ENCODE peak calls at places on chromosome 5, in seven cellular contexts. One of them, this sample, is unnamed.

GRCh38 chr5:40477856-40478546 is 201.7 kb upstream of the PTGER4 start:
- DNase-seq in SK-N-SH: no peak
- DNase-seq in H1: no peak
- DNase-seq in GM12878: no peak
- DNase-seq in HepG2: no peak
- DNase-seq in K562: no peak
- DNase-seq in GM12892: no peak
- DNase-seq in this sample: no peak

GRCh38 chr5:74556631-74557595 is 83.6 kb downstream of the ENC1 start:
- DNase-seq in SK-N-SH: peak
- DNase-seq in HepG2: no peak
- DNase-seq in K562: no peak
- DNase-seq in GM12892: no peak
- DNase-seq in H1: no peak
- DNase-seq in GM12878: no peak
- DNase-seq in this sample: no peak

GRCh38 chr5:122327110-122327509 is 15.1 kb downstream of the SNCAIP start:
- DNase-seq in HepG2: no peak
- DNase-seq in GM12892: no peak
- DNase-seq in K562: no peak
- DNase-seq in SK-N-SH: no peak
- DNase-seq in GM12878: no peak
- DNase-seq in H1: no peak
- DNase-seq in this sample: no peak

GRCh38 chr5:170554566-170555267 is 50.9 kb downstream of the KCNIP1 start:
- DNase-seq in H1: no peak
- DNase-seq in SK-N-SH: peak
- DNase-seq in K562: no peak
- DNase-seq in HepG2: no peak
- DNase-seq in GM12892: no peak
- DNase-seq in GM12878: no peak
- DNase-seq in this sample: no peak

GRCh38 chr5:36777105-36777757 is 99.3 kb upstream of the NIPBL start:
- DNase-seq in H1: no peak
- DNase-seq in SK-N-SH: peak
- DNase-seq in GM12878: no peak
- DNase-seq in GM12892: no peak
- DNase-seq in HepG2: peak
- DNase-seq in K562: peak
- DNase-seq in this sample: no peak

GRCh38 chr5:132561601-132562000 is 4.8 kb downstream of the RAD50 start:
- DNase-seq in H1: no peak
- DNase-seq in GM12878: no peak
- DNase-seq in SK-N-SH: no peak
- DNase-seq in GM12892: no peak
- DNase-seq in HepG2: no peak
- DNase-seq in K562: no peak
- DNase-seq in this sample: no peak

GRCh38 chr5:177402271-177403043 is 2.0 kb upstream of the PFN3 start:
- DNase-seq in K562: no peak
- DNase-seq in H1: peak
- DNase-seq in GM12892: peak
- DNase-seq in GM12878: no peak
- DNase-seq in HepG2: no peak
- DNase-seq in SK-N-SH: peak
- DNase-seq in this sample: peak

GRCh38 chr5:116754556-116754955 is 179.9 kb upstream of the SEMA6A start:
- DNase-seq in GM12878: no peak
- DNase-seq in K562: no peak
- DNase-seq in H1: no peak
- DNase-seq in HepG2: no peak
- DNase-seq in GM12892: no peak
- DNase-seq in SK-N-SH: no peak
- DNase-seq in this sample: no peak

GRCh38 chr5:107485184-107485583 is 185.6 kb downstream of the EFNA5 start:
- DNase-seq in GM12892: no peak
- DNase-seq in HepG2: no peak
- DNase-seq in SK-N-SH: no peak
- DNase-seq in K562: no peak
- DNase-seq in GM12878: peak
- DNase-seq in H1: no peak
- DNase-seq in this sample: no peak

GRCh38 chr5:179294131-179294780 is 51.0 kb downstream of the ADAMTS2 start:
- DNase-seq in GM12892: no peak
- DNase-seq in HepG2: no peak
- DNase-seq in K562: no peak
- DNase-seq in SK-N-SH: no peak
- DNase-seq in H1: no peak
- DNase-seq in GM12878: no peak
- DNase-seq in this sample: no peak

GRCh38 chr5:137236266-137236665 is 262.9 kb downstream of the SPOCK1 start:
- DNase-seq in HepG2: no peak
- DNase-seq in GM12892: no peak
- DNase-seq in SK-N-SH: no peak
- DNase-seq in H1: no peak
- DNase-seq in K562: no peak
- DNase-seq in GM12878: no peak
- DNase-seq in this sample: no peak

GRCh38 chr5:145203193-145203592 is 631.9 kb downstream of the PRELID2 start:
- DNase-seq in GM12892: no peak
- DNase-seq in HepG2: no peak
- DNase-seq in H1: no peak
- DNase-seq in SK-N-SH: no peak
- DNase-seq in GM12878: no peak
- DNase-seq in K562: no peak
- DNase-seq in this sample: no peak

GRCh38 chr5:175321927-175322532 is 122.0 kb downstream of the DRD1 start:
- DNase-seq in H1: peak
- DNase-seq in GM12878: no peak
- DNase-seq in SK-N-SH: no peak
- DNase-seq in K562: peak
- DNase-seq in GM12892: no peak
- DNase-seq in HepG2: peak
- DNase-seq in this sample: no peak

GRCh38 chr5:125835293-125836172 is 587.7 kb upstream of the GRAMD2B start:
- DNase-seq in GM12892: no peak
- DNase-seq in K562: no peak
- DNase-seq in SK-N-SH: peak
- DNase-seq in GM12878: no peak
- DNase-seq in HepG2: peak
- DNase-seq in H1: peak
- DNase-seq in this sample: no peak

GRCh38 chr5:123422433-123423277 is 548 bp downstream of the CEP120 start:
- DNase-seq in H1: no peak
- DNase-seq in HepG2: peak
- DNase-seq in GM12892: no peak
- DNase-seq in SK-N-SH: no peak
- DNase-seq in K562: peak
- DNase-seq in GM12878: no peak
- DNase-seq in this sample: peak

GRCh38 chr5:42811591-42812392 is at the start of gene SELENOP:
- DNase-seq in K562: peak
- DNase-seq in HepG2: peak
- DNase-seq in GM12878: peak
- DNase-seq in H1: no peak
- DNase-seq in GM12892: no peak
- DNase-seq in SK-N-SH: no peak
- DNase-seq in this sample: no peak

GRCh38 chr5:97098864-97099454 is 43.5 kb downstream of the LIX1 start:
- DNase-seq in SK-N-SH: no peak
- DNase-seq in GM12892: no peak
- DNase-seq in K562: no peak
- DNase-seq in HepG2: no peak
- DNase-seq in H1: no peak
- DNase-seq in GM12878: no peak
- DNase-seq in this sample: no peak

GRCh38 chr5:33937017-33937699 is 972 bp downstream of the RXFP3 start:
- DNase-seq in GM12892: no peak
- DNase-seq in SK-N-SH: peak
- DNase-seq in K562: no peak
- DNase-seq in H1: no peak
- DNase-seq in GM12878: no peak
- DNase-seq in HepG2: no peak
- DNase-seq in this sample: no peak

GRCh38 chr5:36665638-36666037 is 59.2 kb downstream of the SLC1A3 start:
- DNase-seq in K562: no peak
- DNase-seq in SK-N-SH: no peak
- DNase-seq in HepG2: no peak
- DNase-seq in GM12892: no peak
- DNase-seq in GM12878: no peak
- DNase-seq in H1: no peak
- DNase-seq in this sample: no peak

GRCh38 chr5:82784521-82784920 is 292.7 kb downstream of the TMEM167A start:
- DNase-seq in HepG2: no peak
- DNase-seq in GM12892: no peak
- DNase-seq in SK-N-SH: no peak
- DNase-seq in K562: no peak
- DNase-seq in H1: no peak
- DNase-seq in GM12878: no peak
- DNase-seq in this sample: no peak

GRCh38 chr5:170520319-170520718 is 16.5 kb downstream of the KCNIP1 start:
- DNase-seq in SK-N-SH: no peak
- DNase-seq in K562: no peak
- DNase-seq in H1: no peak
- DNase-seq in HepG2: no peak
- DNase-seq in GM12892: no peak
- DNase-seq in GM12878: no peak
- DNase-seq in this sample: no peak

GRCh38 chr5:116242363-116242762 is 157.5 kb downstream of the COMMD10 start:
- DNase-seq in SK-N-SH: no peak
- DNase-seq in HepG2: no peak
- DNase-seq in H1: no peak
- DNase-seq in GM12878: no peak
- DNase-seq in K562: no peak
- DNase-seq in GM12892: no peak
- DNase-seq in this sample: no peak

GRCh38 chr5:132026516-132027008 is 15.1 kb upstream of the ACSL6 start:
- DNase-seq in H1: no peak
- DNase-seq in GM12892: no peak
- DNase-seq in HepG2: no peak
- DNase-seq in SK-N-SH: no peak
- DNase-seq in K562: no peak
- DNase-seq in GM12878: no peak
- DNase-seq in this sample: no peak

GRCh38 chr5:149356391-149356790 is 1.5 kb upstream of the PCYOX1L start:
- DNase-seq in SK-N-SH: no peak
- DNase-seq in H1: no peak
- DNase-seq in HepG2: no peak
- DNase-seq in GM12892: no peak
- DNase-seq in GM12878: no peak
- DNase-seq in K562: no peak
- DNase-seq in this sample: no peak

GRCh38 chr5:1125030-1125357 is 13.1 kb upstream of the SLC12A7 start:
- DNase-seq in H1: no peak
- DNase-seq in GM12878: no peak
- DNase-seq in GM12892: no peak
- DNase-seq in HepG2: no peak
- DNase-seq in K562: no peak
- DNase-seq in SK-N-SH: peak
- DNase-seq in this sample: no peak
- TF ChIP-seq TAF1 in H1: no peak
- TF ChIP-seq TAF1 in GM12878: no peak
- TF ChIP-seq TAF1 in GM12892: no peak
- TF ChIP-seq TAF1 in HepG2: no peak
- TF ChIP-seq TAF1 in K562: no peak
- TF ChIP-seq TAF1 in SK-N-SH: no peak
- TF ChIP-seq TAF1 in this sample: no peak

GRCh38 chr5:53915120-53915519 is 354.7 kb downstream of the NDUFS4 start:
- DNase-seq in K562: no peak
- DNase-seq in GM12892: no peak
- DNase-seq in H1: no peak
- DNase-seq in HepG2: no peak
- DNase-seq in GM12878: no peak
- DNase-seq in SK-N-SH: no peak
- DNase-seq in this sample: no peak
- TF ChIP-seq TAF1 in K562: no peak
- TF ChIP-seq TAF1 in GM12892: no peak
- TF ChIP-seq TAF1 in H1: no peak
- TF ChIP-seq TAF1 in HepG2: no peak
- TF ChIP-seq TAF1 in GM12878: no peak
- TF ChIP-seq TAF1 in SK-N-SH: no peak
- TF ChIP-seq TAF1 in this sample: no peak

GRCh38 chr5:155727512-155728145 is 599.3 kb upstream of the SGCD start:
- DNase-seq in HepG2: no peak
- DNase-seq in GM12892: no peak
- DNase-seq in GM12878: no peak
- DNase-seq in K562: no peak
- DNase-seq in SK-N-SH: no peak
- DNase-seq in H1: peak
- DNase-seq in this sample: no peak

GRCh38 chr5:155728146-155728856 is 598.7 kb upstream of the SGCD start:
- DNase-seq in HepG2: no peak
- DNase-seq in SK-N-SH: peak
- DNase-seq in H1: no peak
- DNase-seq in GM12892: no peak
- DNase-seq in K562: no peak
- DNase-seq in GM12878: no peak
- DNase-seq in this sample: no peak

GRCh38 chr5:155728857-155729683 is 597.9 kb upstream of the SGCD start:
- DNase-seq in GM12892: no peak
- DNase-seq in HepG2: no peak
- DNase-seq in H1: peak
- DNase-seq in SK-N-SH: peak
- DNase-seq in GM12878: no peak
- DNase-seq in K562: no peak
- DNase-seq in this sample: no peak

GRCh38 chr5:155732587-155733376 is 594.2 kb upstream of the SGCD start:
- DNase-seq in K562: no peak
- DNase-seq in GM12878: no peak
- DNase-seq in H1: no peak
- DNase-seq in GM12892: no peak
- DNase-seq in HepG2: no peak
- DNase-seq in SK-N-SH: no peak
- DNase-seq in this sample: no peak

GRCh38 chr5:155729684-155730059 is 597.3 kb upstream of the SGCD start:
- DNase-seq in GM12878: no peak
- DNase-seq in H1: peak
- DNase-seq in SK-N-SH: peak
- DNase-seq in GM12892: no peak
- DNase-seq in HepG2: no peak
- DNase-seq in K562: no peak
- DNase-seq in this sample: no peak
- TF ChIP-seq TAF1 in GM12878: no peak
- TF ChIP-seq TAF1 in H1: no peak
- TF ChIP-seq TAF1 in SK-N-SH: no peak
- TF ChIP-seq TAF1 in GM12892: no peak
- TF ChIP-seq TAF1 in HepG2: no peak
- TF ChIP-seq TAF1 in K562: no peak
- TF ChIP-seq TAF1 in this sample: no peak

DNA sequence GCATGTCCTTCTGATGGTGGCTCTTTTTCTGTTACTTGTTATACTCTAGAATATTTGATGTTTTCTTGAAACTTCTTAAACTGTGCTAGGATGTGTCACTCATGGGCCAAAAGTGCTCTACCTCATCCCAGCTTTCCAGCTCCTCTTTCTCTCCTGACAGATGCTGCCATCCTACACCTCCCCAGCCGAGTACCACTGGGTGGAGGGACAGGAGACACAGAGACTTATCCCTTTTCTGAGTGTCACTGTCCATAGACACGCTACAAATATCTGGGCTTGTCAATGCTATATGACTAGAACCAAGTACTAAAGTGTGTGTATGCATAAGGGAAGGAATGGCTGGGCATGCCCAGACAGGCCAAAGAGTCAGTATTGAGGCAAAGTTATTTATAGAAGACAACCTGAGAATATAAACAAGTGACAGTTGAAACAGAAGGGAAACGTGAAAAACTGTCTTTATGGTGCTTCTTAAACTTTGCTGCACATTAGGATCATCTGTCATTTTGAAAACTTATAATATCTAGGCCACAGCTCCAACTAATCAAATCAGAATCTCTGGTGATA is 188.0 kb downstream of the CARTPT start:
- DNase-seq in H1: no peak
- DNase-seq in HepG2: no peak
- DNase-seq in GM12892: no peak
- DNase-seq in K562: no peak
- DNase-seq in SK-N-SH: no peak
- DNase-seq in GM12878: peak
- DNase-seq in this sample: no peak
- TF ChIP-seq TAF1 in H1: no peak
- TF ChIP-seq TAF1 in HepG2: no peak
- TF ChIP-seq TAF1 in GM12892: no peak
- TF ChIP-seq TAF1 in K562: no peak
- TF ChIP-seq TAF1 in SK-N-SH: no peak
- TF ChIP-seq TAF1 in GM12878: no peak
- TF ChIP-seq TAF1 in this sample: no peak